ENCODE peak calls at places on chromosomes 2 and 18, in five cellular contexts. K is activated CD4-positive, alpha-beta T cell treated with anti-CD3 and anti-CD28 coated beads for 24 hours; A is globus pallidus; F is HEK293T; B is NCI-H2107. D is an unnamed sample.

GRCh38 chr2:26456701-26457224 is 21.2 kb downstream of the OTOF start:
- DNase-seq in K (no peak), A (no peak), F (no peak), B (no peak), D (peak; percentile 40)

GRCh38 chr2:10377052-10377746 is 70.9 kb downstream of the ODC1 start:
- DNase-seq in K (no peak), A (no peak), F (no peak), B (no peak), D (no peak)

GRCh38 chr2:46818819-46819218 is 96.8 kb downstream of the MCFD2 start:
- DNase-seq in K (no peak), A (no peak), F (no peak), B (no peak), D (no peak)

GRCh38 chr2:138124521-138124920 is 160.2 kb downstream of the HNMT start:
- DNase-seq in K (no peak), A (no peak), F (no peak), B (no peak), D (no peak)

GRCh38 chr2:186919272-186919671 is 70.3 kb upstream of the ZSWIM2 start:
- DNase-seq in K (no peak), A (no peak), F (no peak), B (no peak), D (no peak)

GRCh38 chr2:145919507-145919906 is 1399.6 kb upstream of the ZEB2 start:
- DNase-seq in K (no peak), A (no peak), F (no peak), B (no peak), D (no peak)

GRCh38 chr2:231425291-231425810 is 29.8 kb downstream of the B3GNT7 start:
- DNase-seq in K (no peak), A (no peak), F (no peak), B (no peak), D (no peak)

GRCh38 chr2:101308432-101309210 is at the start of gene RNF149:
- DNase-seq in K (peak; percentile 84), A (peak; percentile 89), F (peak; percentile 99), B (peak; percentile 76), D (peak; percentile 65)

GRCh38 chr18:3706279-3707097 is 256.5 kb downstream of the TGIF1 start:
- DNase-seq in K (no peak), A (no peak), F (no peak), B (no peak), D (no peak)

GRCh38 chr2:33122726-33123125 is 176.0 kb downstream of the LTBP1 start:
- DNase-seq in K (no peak), A (no peak), F (no peak), B (no peak), D (no peak)

GRCh38 chr2:40282428-40282827 is 169.5 kb downstream of the SLC8A1 start:
- DNase-seq in K (no peak), A (no peak), F (no peak), B (no peak), D (no peak)

GRCh38 chr18:41326311-41326710 is 628.7 kb upstream of the PIK3C3 start:
- DNase-seq in K (no peak), A (no peak), F (no peak), B (peak; percentile 44), D (no peak)

GRCh38 chr18:69240275-69240674 is 160.4 kb upstream of the DOK6 start:
- DNase-seq in K (no peak), A (no peak), F (no peak), B (no peak), D (no peak)